ENCODE peak calls at places on chromosomes 13 and 19, in ten cellular contexts. R, O, P, L, F, V, Z, J, K and A are unnamed samples.

GRCh38 chr19:22354665-22355064 is 67.5 kb downstream of the ZNF98 start:
- DNase-seq in K (no peak), R (no peak), F (no peak), J (no peak), O (no peak), V (no peak), P (no peak), L (no peak), Z (no peak), A (no peak)

GRCh38 chr13:93673885-93674284 is 447.3 kb downstream of the GPC6 start:
- DNase-seq in V (no peak), P (no peak), F (no peak), R (no peak), K (no peak), Z (no peak), L (no peak), J (no peak), O (no peak), A (no peak)

GRCh38 chr13:99655351-99656091 is 154.2 kb downstream of the TM9SF2 start:
- DNase-seq in Z (no peak), L (no peak), F (no peak), P (no peak), O (peak; percentile 14), R (no peak), K (peak; percentile 72), V (no peak), J (peak; percentile 92), A (no peak)

GRCh38 chr19:6740589-6741348 is 1.3 kb downstream of the TRIP10 start:
- DNase-seq in O (peak; percentile 66), V (no peak), L (no peak), F (no peak), P (peak; percentile 88), R (peak; percentile 66), K (no peak), Z (peak; percentile 48), J (no peak), A (no peak)

GRCh38 chr19:46009530-46010510 is 13.0 kb downstream of the PGLYRP1 start:
- DNase-seq in O (peak; percentile 74), P (peak; percentile 79), R (no peak), J (no peak), K (no peak), L (peak; percentile 82), V (no peak), F (peak; percentile 73), Z (peak; percentile 80), A (no peak)

GRCh38 chr19:55437410-55437809 is 5.7 kb downstream of the SHISA7 start:
- DNase-seq in Z (peak; percentile 86), R (no peak), L (peak; percentile 73), V (no peak), K (no peak), J (no peak), F (no peak), P (no peak), O (peak; percentile 47), A (no peak)

GRCh38 chr13:109740121-109740520 is 46.3 kb downstream of the IRS2 start:
- DNase-seq in Z (no peak), P (no peak), F (no peak), K (no peak), R (no peak), J (no peak), L (no peak), V (no peak), O (no peak), A (no peak)

GRCh38 chr13:24615114-24615513 is 65.1 kb upstream of the ATP12A start:
- DNase-seq in O (no peak), J (no peak), P (no peak), F (no peak), V (no peak), Z (no peak), K (no peak), R (no peak), L (no peak), A (no peak)

GRCh38 chr13:49759503-49759902 is 33.0 kb downstream of the KPNA3 start:
- DNase-seq in L (no peak), K (no peak), P (no peak), Z (no peak), V (no peak), J (no peak), O (no peak), F (no peak), R (no peak), A (no peak)

GRCh38 chr13:109872864-109873263 is 86.5 kb upstream of the IRS2 start:
- DNase-seq in R (no peak), O (no peak), J (no peak), V (no peak), K (no peak), F (no peak), Z (no peak), P (no peak), L (no peak), A (no peak)

GRCh38 chr13:36848228-36848982 is 29.4 kb downstream of the RFXAP start:
- DNase-seq in O (no peak), J (no peak), V (no peak), P (no peak), K (no peak), L (peak; percentile 14), R (no peak), Z (no peak), F (no peak), A (no peak)

GRCh38 chr13:37134411-37135041 is 29.1 kb upstream of the CSNK1A1L start:
- DNase-seq in R (no peak), V (no peak), F (no peak), J (peak; percentile 32), K (peak; percentile 97), P (no peak), Z (no peak), L (peak; percentile 96), O (no peak), A (no peak)

GRCh38 chr19:45779231-45780145 is 2.8 kb downstream of the DMPK start:
- DNase-seq in L (peak; percentile 43), P (peak; percentile 72), V (no peak), J (no peak), Z (peak; percentile 94), K (no peak), O (peak; percentile 98), F (no peak), R (peak; percentile 90), A (peak; percentile 89)

GRCh38 chr19:33997690-33998089 is 174.6 kb upstream of the LSM14A start:
- DNase-seq in P (no peak), J (no peak), O (no peak), Z (no peak), V (no peak), L (no peak), R (no peak), F (no peak), K (no peak), A (no peak)
- H3K4me3 ChIP-seq in P (no peak overlapping the region), J (no peak overlapping the region), O (no peak overlapping the region), Z (no peak overlapping the region), V (no peak overlapping the region), L (no peak overlapping the region), R (no peak overlapping the region), F (no peak overlapping the region), K (no peak overlapping the region), A (no peak overlapping the region)

DNA sequence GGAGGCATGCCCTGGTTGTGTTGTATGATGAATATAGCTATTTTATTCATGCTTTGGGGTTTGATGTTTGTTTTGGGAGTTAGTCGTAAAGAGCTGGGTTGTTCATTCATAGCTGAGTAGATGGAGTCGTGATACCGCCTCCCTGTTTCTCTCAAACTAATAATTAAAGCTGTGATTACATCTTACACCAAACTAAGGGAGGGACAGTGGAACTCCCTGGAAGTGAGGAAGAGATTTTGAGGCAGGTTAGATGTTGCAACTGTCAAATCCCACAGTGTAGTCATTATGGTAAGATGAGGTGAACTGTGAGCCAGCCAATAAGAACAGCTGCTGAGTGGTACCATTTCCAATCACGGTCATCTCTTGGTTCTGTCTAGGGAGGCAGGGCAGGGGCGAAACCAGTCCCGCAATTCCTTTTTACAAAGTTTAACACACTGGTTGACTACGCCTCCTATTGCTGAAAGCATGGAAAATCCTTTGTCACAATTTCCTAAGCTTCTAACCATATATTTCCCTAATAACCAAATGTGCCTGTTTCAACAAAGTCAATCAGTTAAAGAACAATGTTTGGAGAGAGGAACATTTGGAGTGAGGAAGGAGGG is 207.6 kb upstream of the SERP2 start:
- DNase-seq in R (no peak), O (no peak), Z (no peak), P (no peak), L (no peak), V (no peak), J (no peak), K (no peak), F (no peak), A (no peak)
- TF ChIP-seq CTCF in R (no peak), O (no peak), Z (peak; percentile 21), P (no peak), L (no peak), V (no peak), J (no peak), K (no peak), F (no peak), A (no peak)

GRCh38 chr19:16141043-16141442 is 2.4 kb upstream of the HSH2D start:
- DNase-seq in R (no peak), F (no peak), K (no peak), O (no peak), P (no peak), L (no peak), V (no peak), J (no peak), Z (peak; percentile 42), A (no peak)

GRCh38 chr19:16144216-16144581 is 714 bp downstream of the HSH2D start:
- DNase-seq in K (no peak), P (no peak), R (no peak), F (no peak), L (no peak), J (no peak), O (no peak), V (no peak), Z (no peak), A (no peak)

GRCh38 chr19:16142032-16142580 is 1.4 kb upstream of the HSH2D start:
- DNase-seq in O (no peak), F (no peak), V (no peak), Z (no peak), J (no peak), K (no peak), P (no peak), R (no peak), L (no peak), A (no peak)

GRCh38 chr19:16146112-16146511 is 2.6 kb downstream of the HSH2D start:
- DNase-seq in O (no peak), P (no peak), L (no peak), R (no peak), F (no peak), V (no peak), J (no peak), K (no peak), Z (no peak), A (no peak)

GRCh38 chr19:16143399-16144215 is at the start of gene HSH2D:
- DNase-seq in F (no peak), R (no peak), O (peak; percentile 92), J (peak; percentile 38), L (no peak), P (no peak), Z (no peak), V (no peak), K (no peak), A (peak; percentile 30)
- H3K4me3 ChIP-seq in F (no peak within 1 kb of the TSS), R (no peak within 1 kb of the TSS), O (peak within 1 kb of the TSS; percentile 33), J (no peak within 1 kb of the TSS), L (no peak within 1 kb of the TSS), P (no peak within 1 kb of the TSS), Z (no peak within 1 kb of the TSS), V (no peak within 1 kb of the TSS), K (no peak within 1 kb of the TSS), A (no peak within 1 kb of the TSS)

DNA sequence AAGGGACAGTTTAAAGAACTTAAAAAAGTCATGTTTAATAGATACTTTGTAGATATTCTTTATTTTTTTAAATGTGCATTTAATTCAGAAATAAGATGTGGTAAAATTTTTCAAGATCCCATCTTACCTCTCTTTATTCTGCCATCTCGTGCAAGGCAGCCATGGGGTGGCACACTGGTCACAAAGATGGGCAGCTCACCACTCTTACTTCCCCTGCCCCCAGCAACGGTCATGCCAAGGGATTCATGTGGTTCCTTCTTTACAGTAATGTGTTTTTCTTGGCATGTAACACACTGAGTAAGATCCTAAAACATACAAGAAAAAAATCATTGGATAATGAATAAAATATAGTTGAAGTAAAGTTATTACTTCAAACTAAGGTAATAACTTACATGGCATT is 64.2 kb downstream of the LNX2 start:
- DNase-seq in O (no peak), V (no peak), K (peak; percentile 29), L (peak; percentile 69), F (no peak), R (no peak), J (no peak), Z (no peak), P (no peak), A (no peak)
- TF ChIP-seq CTCF in O (no peak), V (no peak), K (no peak), L (no peak), F (peak; percentile 36), R (no peak), J (no peak), Z (no peak), P (no peak), A (no peak)